ENCODE peak calls at places on chromosomes 16 and 17, in nine cellular contexts. F, Q, Y, R, L, E, K, S and N are unnamed samples.

GRCh38 chr16:74936902-74937560 is 47.9 kb downstream of the WDR59 start:
- DNase-seq in F (peak), Q (no peak), Y (no peak), R (no peak), L (no peak), E (no peak), K (peak), S (no peak), N (peak)

GRCh38 chr17:70879389-70879788 is 710.1 kb downstream of the KCNJ2 start:
- DNase-seq in F (no peak), Q (no peak), Y (no peak), R (no peak), L (no peak), E (no peak), K (no peak), S (no peak), N (no peak)

GRCh38 chr17:7102421-7102820 is 12.2 kb downstream of the ASGR2 start:
- DNase-seq in F (no peak), Q (no peak), Y (no peak), R (no peak), L (no peak), E (no peak), K (no peak), S (no peak), N (no peak)

GRCh38 chr16:9415588-9415987 is 324.1 kb downstream of the HAPSTR1 start:
- DNase-seq in F (no peak), Q (no peak), Y (no peak), R (peak), L (no peak), E (no peak), K (no peak), S (peak), N (no peak)

GRCh38 chr17:29720471-29720990 is 97.8 kb upstream of the CORO6 start:
- DNase-seq in F (no peak), Q (no peak), Y (no peak), R (no peak), L (no peak), E (no peak), K (no peak), S (no peak), N (no peak)

GRCh38 chr17:70278846-70279465 is 109.6 kb downstream of the KCNJ2 start:
- DNase-seq in F (no peak), Q (no peak), Y (no peak), R (no peak), L (no peak), E (no peak), K (no peak), S (no peak), N (no peak)

GRCh38 chr17:74928786-74929185 is 4.7 kb downstream of the OTOP2 start:
- DNase-seq in F (no peak), Q (no peak), Y (no peak), R (no peak), L (no peak), E (no peak), K (no peak), S (peak), N (no peak)

GRCh38 chr16:14202697-14203096 is 131.6 kb downstream of the MRTFB start:
- DNase-seq in F (no peak), Q (no peak), Y (no peak), R (no peak), L (no peak), E (no peak), K (no peak), S (no peak), N (no peak)

GRCh38 chr17:44688675-44689491 is 693 bp downstream of the CCDC43 start:
- DNase-seq in F (no peak), Q (no peak), Y (no peak), R (no peak), L (no peak), E (no peak), K (no peak), S (no peak), N (no peak)

GRCh38 chr16:64687796-64688195 is 434.1 kb downstream of the CDH11 start:
- DNase-seq in F (no peak), Q (no peak), Y (no peak), R (no peak), L (no peak), E (no peak), K (no peak), S (no peak), N (no peak)

GRCh38 chr16:4070936-4071335 is 45.3 kb downstream of the ADCY9 start:
- DNase-seq in F (no peak), Q (no peak), Y (no peak), R (no peak), L (no peak), E (no peak), K (no peak), S (no peak), N (no peak)

GRCh38 chr16:12559714-12560113 is 244.0 kb downstream of the CPPED1 start:
- DNase-seq in F (no peak), Q (no peak), Y (no peak), R (no peak), L (no peak), E (no peak), K (no peak), S (no peak), N (peak)

GRCh38 chr17:43755389-43755875 is 3.2 kb downstream of the SOST start:
- DNase-seq in F (no peak), Q (no peak), Y (peak), R (peak), L (no peak), E (no peak), K (no peak), S (peak), N (no peak)

GRCh38 chr17:76831316-76831715 is 36.9 kb upstream of the MGAT5B start:
- DNase-seq in F (no peak), Q (no peak), Y (no peak), R (no peak), L (no peak), E (no peak), K (no peak), S (no peak), N (no peak)

GRCh38 chr16:19882186-19882585 is 2.5 kb downstream of the GPRC5B start:
- DNase-seq in F (no peak), Q (no peak), Y (no peak), R (no peak), L (no peak), E (no peak), K (no peak), S (peak), N (no peak)

GRCh38 chr16:14196539-14196938 is 125.4 kb downstream of the MRTFB start:
- DNase-seq in F (no peak), Q (no peak), Y (no peak), R (no peak), L (no peak), E (no peak), K (no peak), S (no peak), N (no peak)

GRCh38 chr17:77701996-77702395 is 256.5 kb upstream of the TNRC6C start:
- DNase-seq in F (no peak), Q (no peak), Y (no peak), R (no peak), L (no peak), E (no peak), K (no peak), S (peak), N (no peak)

GRCh38 chr16:62913924-62914323 is 877.7 kb upstream of the CDH8 start:
- DNase-seq in F (no peak), Q (no peak), Y (no peak), R (no peak), L (no peak), E (no peak), K (no peak), S (no peak), N (no peak)

GRCh38 chr16:85313541-85314208 is 201.4 kb upstream of the CIBAR2 start:
- DNase-seq in F (no peak), Q (no peak), Y (no peak), R (no peak), L (no peak), E (no peak), K (no peak), S (no peak), N (peak)

GRCh38 chr16:84323626-84324025 is 28.9 kb downstream of the WFDC1 start:
- DNase-seq in F (no peak), Q (no peak), Y (no peak), R (no peak), L (no peak), E (no peak), K (no peak), S (no peak), N (no peak)

GRCh38 chr17:31525801-31526549 is 134.5 kb downstream of the RAB11FIP4 start:
- DNase-seq in F (no peak), Q (no peak), Y (no peak), R (peak), L (peak), E (no peak), K (no peak), S (peak), N (no peak)

GRCh38 chr17:75039238-75039637 is 7.5 kb downstream of the ATP5PD start:
- DNase-seq in F (no peak), Q (no peak), Y (no peak), R (no peak), L (no peak), E (no peak), K (no peak), S (no peak), N (no peak)

GRCh38 chr17:74728033-74728701 is 8.9 kb upstream of the RAB37 start:
- DNase-seq in F (no peak), Q (no peak), Y (no peak), R (no peak), L (no peak), E (no peak), K (no peak), S (no peak), N (no peak)

GRCh38 chr17:80877095-80877828 is 114.4 kb upstream of the CHMP6 start:
- DNase-seq in F (no peak), Q (no peak), Y (peak), R (no peak), L (peak), E (no peak), K (no peak), S (no peak), N (no peak)

GRCh38 chr17:17628388-17629008 is 37.0 kb upstream of the PEMT start:
- DNase-seq in F (no peak), Q (peak), Y (peak), R (peak), L (peak), E (no peak), K (no peak), S (no peak), N (no peak)

GRCh38 chr17:6479626-6480324 is 35.5 kb downstream of the PIMREG start:
- DNase-seq in F (no peak), Q (no peak), Y (no peak), R (no peak), L (no peak), E (no peak), K (no peak), S (no peak), N (no peak)

GRCh38 chr17:32523017-32523680 is 36.4 kb downstream of the CDK5R1 start:
- DNase-seq in F (no peak), Q (no peak), Y (no peak), R (no peak), L (peak), E (no peak), K (no peak), S (no peak), N (no peak)

GRCh38 chr16:80924372-80924978 is 82.2 kb downstream of the CMC2 start:
- DNase-seq in F (no peak), Q (peak), Y (no peak), R (peak), L (no peak), E (peak), K (peak), S (peak), N (peak)

GRCh38 chr16:82655315-82655714 is 28.5 kb downstream of the CDH13 start:
- DNase-seq in F (peak), Q (no peak), Y (peak), R (no peak), L (peak), E (no peak), K (peak), S (no peak), N (peak)

GRCh38 chr17:43389022-43389947 is 9.5 kb upstream of the ARL4D start:
- DNase-seq in F (no peak), Q (peak), Y (peak), R (peak), L (peak), E (peak), K (peak), S (peak), N (peak)

GRCh38 chr16:15518412-15519351 is 84.3 kb downstream of the BMERB1 start:
- DNase-seq in F (peak), Q (no peak), Y (no peak), R (no peak), L (no peak), E (peak), K (peak), S (no peak), N (peak)

GRCh38 chr17:50594931-50595330 is 34.4 kb downstream of the CACNA1G start:
- DNase-seq in F (no peak), Q (no peak), Y (no peak), R (no peak), L (no peak), E (no peak), K (no peak), S (no peak), N (no peak)

DNA sequence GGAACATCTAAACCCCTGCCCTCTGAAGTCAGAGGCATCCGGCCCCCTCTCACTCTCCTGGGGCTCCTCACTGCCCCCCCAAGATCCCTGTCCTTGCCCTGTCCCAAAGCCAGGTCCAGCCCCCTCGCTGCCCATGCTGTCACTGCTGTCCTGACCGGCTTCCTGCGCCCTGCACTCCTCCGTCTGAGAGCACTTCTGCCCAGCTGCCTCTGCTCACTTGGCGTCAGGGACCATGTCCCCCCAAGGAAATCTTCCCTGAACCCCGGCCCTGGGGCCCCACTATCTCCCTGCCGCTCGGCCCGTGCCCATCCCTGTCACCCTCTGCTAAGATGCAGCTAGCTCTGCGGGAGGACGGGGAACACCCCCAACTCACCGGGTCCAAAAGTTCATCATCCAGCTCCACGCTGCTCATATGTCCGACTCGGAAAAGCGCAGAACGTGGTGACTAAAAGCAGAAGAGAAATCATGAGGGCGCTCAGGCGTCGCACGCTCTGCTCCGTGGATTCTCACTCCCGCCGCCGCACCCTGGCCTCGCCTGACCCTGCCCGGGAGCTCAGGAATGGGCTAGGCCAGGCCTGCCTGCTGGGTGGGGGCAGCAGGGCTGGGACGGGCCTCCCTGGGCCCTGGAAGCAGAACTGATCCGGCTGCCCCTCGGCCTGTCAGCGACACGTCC is 9.8 kb downstream of the CLCN7 start:
- DNase-seq in F (no peak), Q (no peak), Y (peak), R (no peak), L (no peak), E (no peak), K (no peak), S (no peak), N (no peak)
- TF ChIP-seq CTCF in F (no peak), Q (no peak), Y (no peak), R (no peak), L (no peak), E (no peak), K (no peak), S (no peak), N (no peak)

DNA sequence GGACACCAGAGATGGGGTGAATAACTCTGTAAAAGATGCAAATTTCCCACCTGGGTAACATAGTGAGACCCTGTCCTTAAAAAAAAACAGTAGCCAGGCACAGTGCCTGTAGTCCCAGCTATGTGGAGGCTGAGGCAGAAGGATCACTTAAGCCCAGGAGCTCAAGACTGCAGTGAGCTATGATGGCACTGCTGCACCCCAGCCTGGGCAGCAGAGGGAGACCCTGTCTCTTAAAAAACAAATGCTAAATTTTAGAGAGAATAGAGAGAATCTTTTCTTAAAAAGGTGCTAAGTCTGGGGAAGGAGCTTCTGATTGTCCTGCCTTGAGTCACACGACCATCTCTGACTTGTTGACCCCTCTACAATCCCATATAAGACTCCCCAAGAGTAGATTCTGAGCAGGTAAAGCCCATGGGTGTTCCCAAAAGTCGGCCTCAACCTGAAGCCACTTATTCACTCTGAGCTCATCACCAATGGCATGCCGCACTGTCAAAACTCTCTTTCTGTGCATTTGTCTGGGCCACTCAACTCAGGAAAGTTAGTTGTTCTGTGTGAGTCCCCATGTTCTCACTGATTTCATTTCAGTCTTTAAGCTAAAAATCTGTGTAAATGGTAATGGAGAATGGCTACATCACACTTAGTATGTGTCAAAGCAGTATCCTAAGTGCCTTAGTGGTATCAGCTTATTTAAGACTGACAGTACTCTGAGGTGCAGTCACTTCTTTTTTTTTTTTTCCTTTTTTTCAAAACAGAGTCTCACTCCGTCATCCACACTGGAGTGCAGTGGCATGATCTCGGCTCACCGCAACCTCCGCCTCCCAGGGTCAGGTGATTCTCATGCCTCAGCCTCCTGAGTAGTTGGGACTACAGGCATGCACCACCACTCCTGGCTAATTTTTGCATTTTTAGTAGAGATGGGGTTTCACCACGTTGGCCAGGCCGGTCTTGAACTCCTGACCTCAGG is 41.6 kb downstream of the PRKCB start:
- DNase-seq in F (no peak), Q (no peak), Y (no peak), R (no peak), L (no peak), E (no peak), K (no peak), S (peak), N (no peak)
- TF ChIP-seq CTCF in F (no peak), Q (no peak), Y (no peak), R (no peak), L (no peak), E (no peak), K (no peak), S (peak), N (no peak)

DNA sequence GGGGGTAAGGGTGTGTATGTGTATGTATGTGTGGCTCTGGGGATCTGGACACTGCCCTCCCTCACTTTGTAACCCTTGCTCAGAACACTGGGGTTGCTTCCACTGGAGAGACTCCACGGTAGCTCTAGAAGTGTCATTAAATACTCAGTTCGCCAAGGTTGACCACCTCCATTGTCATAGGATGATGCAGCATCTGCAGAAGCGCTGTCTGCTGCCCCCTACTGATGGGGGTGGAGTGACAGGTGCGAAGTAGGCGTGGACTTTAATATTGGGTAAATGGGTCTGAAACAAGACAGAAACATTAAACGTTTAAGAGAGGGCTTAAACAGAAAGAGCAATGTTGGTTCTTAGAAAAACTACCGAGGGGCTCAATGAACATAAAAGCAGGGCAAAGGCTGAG is 35.5 kb upstream of the STAC2 start:
- DNase-seq in F (no peak), Q (no peak), Y (no peak), R (peak), L (no peak), E (no peak), K (no peak), S (peak), N (no peak)
- TF ChIP-seq CTCF in F (peak), Q (peak), Y (no peak), R (peak), L (no peak), E (peak), K (peak), S (peak), N (peak)

GRCh38 chr16:88487124-88487432 is 34.0 kb downstream of the ZFPM1 start:
- DNase-seq in F (no peak), Q (no peak), Y (no peak), R (no peak), L (no peak), E (no peak), K (no peak), S (no peak), N (no peak)

GRCh38 chr16:88491001-88491559 is 38.0 kb downstream of the ZFPM1 start:
- DNase-seq in F (no peak), Q (no peak), Y (no peak), R (no peak), L (no peak), E (no peak), K (no peak), S (no peak), N (no peak)

GRCh38 chr16:88486398-88487123 is 33.5 kb downstream of the ZFPM1 start:
- DNase-seq in F (no peak), Q (no peak), Y (no peak), R (no peak), L (no peak), E (no peak), K (no peak), S (no peak), N (no peak)

GRCh38 chr16:88489163-88489721 is 36.2 kb downstream of the ZFPM1 start:
- DNase-seq in F (no peak), Q (no peak), Y (no peak), R (no peak), L (no peak), E (no peak), K (no peak), S (no peak), N (no peak)

GRCh38 chr16:88487920-88488842 is 35.1 kb downstream of the ZFPM1 start:
- DNase-seq in F (no peak), Q (no peak), Y (peak), R (peak), L (no peak), E (no peak), K (no peak), S (no peak), N (no peak)
- TF ChIP-seq CTCF in F (no peak), Q (no peak), Y (no peak), R (peak), L (no peak), E (no peak), K (no peak), S (no peak), N (no peak)

GRCh38 chr16:10594312-10594950 is 14.0 kb upstream of the EMP2 start:
- DNase-seq in F (no peak), Q (peak), Y (peak), R (peak), L (no peak), E (no peak), K (no peak), S (no peak), N (no peak)

GRCh38 chr16:10600792-10601443 is 20.5 kb upstream of the EMP2 start:
- DNase-seq in F (no peak), Q (no peak), Y (no peak), R (no peak), L (no peak), E (no peak), K (no peak), S (no peak), N (no peak)

GRCh38 chr16:10598157-10598556 is 17.8 kb upstream of the EMP2 start:
- DNase-seq in F (no peak), Q (peak), Y (peak), R (peak), L (no peak), E (peak), K (no peak), S (no peak), N (no peak)

GRCh38 chr16:10599626-10600025 is 19.2 kb upstream of the EMP2 start:
- DNase-seq in F (no peak), Q (no peak), Y (no peak), R (no peak), L (no peak), E (no peak), K (no peak), S (no peak), N (no peak)

GRCh38 chr16:10597184-10597583 is 16.8 kb upstream of the EMP2 start:
- DNase-seq in F (no peak), Q (no peak), Y (no peak), R (no peak), L (no peak), E (no peak), K (no peak), S (no peak), N (no peak)
- TF ChIP-seq CTCF in F (no peak), Q (no peak), Y (no peak), R (no peak), L (no peak), E (no peak), K (no peak), S (no peak), N (no peak)